ENCODE peak calls at places on chromosomes 7 and 10, in six cellular contexts. J is fibroblast of lung; X is CD8-positive, alpha-beta T cell; F is CD8-positive, alpha-beta memory T cell; A is HCT116; W is HepG2. T is an unnamed sample.

GRCh38 chr10:6224781-6225180 is 22.0 kb downstream of the PFKFB3 start:
- DNase-seq in J (no peak), X (no peak), F (no peak), A (no peak), W (no peak), T (no peak)

GRCh38 chr10:131874991-131875451 is 25.8 kb upstream of the PPP2R2D start:
- DNase-seq in J (peak; percentile 77), X (no peak), F (peak; percentile 12), A (peak; percentile 48), W (peak; percentile 62), T (peak; percentile 24)

GRCh38 chr10:30589441-30589840 is 40.1 kb downstream of the LYZL2 start:
- DNase-seq in J (no peak), X (no peak), F (no peak), A (no peak), W (no peak), T (no peak)

GRCh38 chr10:130877131-130877530 is 434.4 kb downstream of the TCERG1L start:
- DNase-seq in J (no peak), X (no peak), F (no peak), A (no peak), W (no peak), T (no peak)

GRCh38 chr7:111960909-111961440 is 245.2 kb downstream of the DOCK4 start:
- DNase-seq in J (no peak), X (no peak), F (no peak), A (no peak), W (no peak), T (no peak)

GRCh38 chr10:110636932-110637557 is 7.1 kb upstream of the RBM20 start:
- DNase-seq in J (no peak), X (no peak), F (no peak), A (no peak), W (peak; percentile 15), T (no peak)

GRCh38 chr7:47968852-47969774 is 10.3 kb downstream of the HUS1 start:
- DNase-seq in J (peak; percentile 75), X (no peak), F (peak; percentile 20), A (peak; percentile 39), W (peak; percentile 53), T (peak; percentile 20)

GRCh38 chr10:63480237-63480636 is 14.5 kb upstream of the JMJD1C start:
- DNase-seq in J (no peak), X (no peak), F (no peak), A (no peak), W (no peak), T (no peak)

GRCh38 chr7:156480671-156481070 is 159.9 kb upstream of the RNF32 start:
- DNase-seq in J (no peak), X (no peak), F (no peak), A (no peak), W (no peak), T (no peak)

GRCh38 chr10:115355162-115355760 is 262.1 kb downstream of the ATRNL1 start:
- DNase-seq in J (peak; percentile 82), X (no peak), F (no peak), A (peak; percentile 81), W (peak; percentile 63), T (no peak)

GRCh38 chr10:6347391-6347951 is 144.7 kb downstream of the PFKFB3 start:
- DNase-seq in J (no peak), X (peak; percentile 75), F (no peak), A (no peak), W (no peak), T (peak; percentile 88)

GRCh38 chr10:49600781-49601400 is 9.2 kb upstream of the SLC18A3 start:
- DNase-seq in J (no peak), X (no peak), F (no peak), A (no peak), W (no peak), T (no peak)

GRCh38 chr10:28171468-28172235 is 131.2 kb downstream of the MPP7 start:
- DNase-seq in J (peak; percentile 88), X (no peak), F (no peak), A (no peak), W (no peak), T (no peak)

GRCh38 chr10:34653530-34653929 is 161.6 kb downstream of the PARD3 start:
- DNase-seq in J (no peak), X (no peak), F (no peak), A (no peak), W (no peak), T (no peak)

GRCh38 chr10:103616705-103617361 is 123.3 kb downstream of the NEURL1 start:
- DNase-seq in J (peak; percentile 95), X (no peak), F (no peak), A (no peak), W (no peak), T (no peak)

GRCh38 chr10:91672021-91672608 is 39.2 kb upstream of the PPP1R3C start:
- DNase-seq in J (peak; percentile 58), X (no peak), F (no peak), A (no peak), W (no peak), T (no peak)

GRCh38 chr10:119243478-119243877 is 36.1 kb downstream of the GRK5 start:
- DNase-seq in J (no peak), X (no peak), F (no peak), A (no peak), W (no peak), T (no peak)

GRCh38 chr7:44561962-44562621 is 11.6 kb downstream of the DDX56 start:
- DNase-seq in J (peak; percentile 38), X (no peak), F (no peak), A (no peak), W (peak; percentile 87), T (no peak)

GRCh38 chr7:123637203-123637602 is 18.5 kb upstream of the LMOD2 start:
- DNase-seq in J (no peak), X (no peak), F (no peak), A (no peak), W (no peak), T (no peak)

GRCh38 chr10:1102392-1102791 is 46.2 kb downstream of the WDR37 start:
- DNase-seq in J (no peak), X (no peak), F (no peak), A (no peak), W (no peak), T (no peak)

GRCh38 chr7:149620961-149621360 is 123.4 kb upstream of the ZNF746 start:
- DNase-seq in J (no peak), X (peak; percentile 53), F (peak; percentile 69), A (no peak), W (no peak), T (peak; percentile 15)

GRCh38 chr7:39810204-39810642 is 139.8 kb upstream of the CDK13 start:
- DNase-seq in J (no peak), X (no peak), F (no peak), A (peak; percentile 22), W (no peak), T (no peak)

GRCh38 chr7:50603288-50603687 is 38.1 kb upstream of the DDC start:
- DNase-seq in J (no peak), X (no peak), F (no peak), A (no peak), W (no peak), T (no peak)

GRCh38 chr7:35411331-35411730 is 157.4 kb upstream of the TBX20 start:
- DNase-seq in J (no peak), X (no peak), F (no peak), A (no peak), W (no peak), T (no peak)

GRCh38 chr7:35420657-35421056 is 166.8 kb upstream of the TBX20 start:
- DNase-seq in J (peak; percentile 1), X (no peak), F (no peak), A (no peak), W (no peak), T (no peak)

GRCh38 chr7:35418716-35419425 is 165.0 kb upstream of the TBX20 start:
- DNase-seq in J (no peak), X (no peak), F (no peak), A (no peak), W (no peak), T (no peak)

GRCh38 chr7:35416568-35416967 is 162.7 kb upstream of the TBX20 start:
- DNase-seq in J (no peak), X (no peak), F (no peak), A (no peak), W (no peak), T (no peak)

GRCh38 chr7:35415411-35415822 is 161.5 kb upstream of the TBX20 start:
- DNase-seq in J (no peak), X (no peak), F (no peak), A (no peak), W (no peak), T (no peak)
- H3K27me3 ChIP-seq in J (no peaks in the 10 kb centered on the region), X (no peaks in the 10 kb centered on the region), F (no peaks in the 10 kb centered on the region), A (peaks cover 31% of the 10 kb centered on the region), W (peaks cover 8% of the 10 kb centered on the region), T (peaks cover 6% of the 10 kb centered on the region)

GRCh38 chr10:102412293-102412692 is 6.3 kb downstream of the PSD start:
- DNase-seq in J (no peak), X (no peak), F (no peak), A (no peak), W (no peak), T (peak; percentile 40)
- H3K27me3 ChIP-seq in J (peaks cover 71% of the 10 kb centered on the region), X (no peaks in the 10 kb centered on the region), F (peaks cover 37% of the 10 kb centered on the region), A (peaks cover 3% of the 10 kb centered on the region), W (peaks cover 86% of the 10 kb centered on the region), T (peaks cover 17% of the 10 kb centered on the region)

GRCh38 chr10:101123085-101123814 is 7.8 kb upstream of the TLX1 start:
- DNase-seq in J (no peak), X (no peak), F (no peak), A (no peak), W (no peak), T (no peak)

GRCh38 chr10:101121661-101122045 is 9.4 kb upstream of the TLX1 start:
- DNase-seq in J (no peak), X (no peak), F (no peak), A (no peak), W (no peak), T (no peak)

GRCh38 chr10:101120520-101120883 is 10.6 kb upstream of the TLX1 start:
- DNase-seq in J (no peak), X (no peak), F (no peak), A (no peak), W (no peak), T (no peak)

GRCh38 chr10:101122270-101123084 is 8.6 kb upstream of the TLX1 start:
- DNase-seq in J (no peak), X (no peak), F (no peak), A (no peak), W (no peak), T (no peak)

GRCh38 chr10:101120884-101121660 is 10.0 kb upstream of the TLX1 start:
- DNase-seq in J (no peak), X (peak; percentile 66), F (no peak), A (no peak), W (no peak), T (peak; percentile 54)
- H3K27me3 ChIP-seq in J (peaks cover 64% of the 10 kb centered on the region), X (peaks cover 36% of the 10 kb centered on the region), F (peaks cover 38% of the 10 kb centered on the region), A (peaks cover 5% of the 10 kb centered on the region), W (peaks cover 40% of the 10 kb centered on the region), T (peaks cover 36% of the 10 kb centered on the region)

DNA sequence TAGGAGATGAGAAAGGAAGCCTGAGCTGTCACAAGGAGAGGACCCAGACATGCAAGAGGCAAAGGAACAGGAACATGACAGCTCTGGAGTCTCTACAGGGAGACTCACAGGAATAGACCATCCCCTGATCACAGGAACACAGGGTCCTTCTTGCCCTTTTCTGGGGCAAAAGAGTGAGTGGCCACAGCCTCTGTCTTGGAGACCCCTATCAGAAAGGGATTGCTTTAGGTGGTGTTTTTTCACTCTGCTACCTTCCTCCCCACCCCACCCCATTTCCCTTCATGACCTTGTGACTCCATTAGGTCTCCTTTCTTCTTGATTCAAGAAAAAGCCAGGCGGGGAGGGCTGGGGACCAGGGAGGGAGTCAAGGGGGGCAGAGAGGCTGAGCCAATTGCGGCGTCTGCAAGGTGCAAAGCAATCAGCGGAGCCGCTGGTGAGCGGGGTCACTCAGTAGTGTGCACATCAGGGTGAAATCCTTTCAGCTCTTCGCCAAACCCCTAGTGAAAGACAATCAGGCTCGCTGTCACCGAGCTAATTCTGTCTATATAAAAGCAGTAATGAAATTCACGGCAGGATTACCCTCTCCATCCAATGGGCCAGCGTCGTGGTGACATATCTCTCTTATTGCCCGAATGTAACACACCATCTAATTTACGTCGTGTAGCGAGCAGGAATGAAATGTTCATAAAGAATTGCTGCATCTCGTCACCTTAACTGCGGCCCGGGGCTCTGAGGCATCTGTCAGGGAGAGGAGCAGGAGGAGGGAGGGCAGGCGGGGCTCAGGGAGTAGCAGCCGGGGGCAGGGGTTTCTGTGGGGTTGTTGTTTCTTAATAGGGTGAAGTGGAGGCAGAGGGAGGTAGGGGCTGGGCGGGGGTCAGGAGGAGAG is 31.5 kb upstream of the BTRC start:
- DNase-seq in J (no peak), X (no peak), F (no peak), A (no peak), W (no peak), T (no peak)
- H3K27me3 ChIP-seq in J (peaks cover 15% of the 10 kb centered on the region), X (no peaks in the 10 kb centered on the region), F (no peaks in the 10 kb centered on the region), A (peaks cover 8% of the 10 kb centered on the region), W (peaks cover 39% of the 10 kb centered on the region), T (no peaks in the 10 kb centered on the region)